ENCODE peak calls at places on chromosome 15, in seven cellular contexts. One of them, this sample, is unnamed.

GRCh38 chr15:51726302-51727073 is 11.0 kb downstream of the LYSMD2 start:
- DNase-seq in K562: peak; percentile 82
- DNase-seq in H1: peak; percentile 55
- DNase-seq in SK-N-SH: peak; percentile 77
- DNase-seq in HepG2: peak; percentile 10
- DNase-seq in GM12878: no peak
- DNase-seq in HCT116: peak; percentile 85
- DNase-seq in this sample: no peak

GRCh38 chr15:78083186-78083585 is 5.7 kb upstream of the TBC1D2B start:
- DNase-seq in K562: no peak
- DNase-seq in H1: no peak
- DNase-seq in SK-N-SH: no peak
- DNase-seq in HepG2: no peak
- DNase-seq in GM12878: no peak
- DNase-seq in HCT116: no peak
- DNase-seq in this sample: no peak

GRCh38 chr15:90481023-90481422 is 48.7 kb upstream of the CRTC3 start:
- DNase-seq in K562: no peak
- DNase-seq in H1: no peak
- DNase-seq in SK-N-SH: no peak
- DNase-seq in HepG2: no peak
- DNase-seq in GM12878: no peak
- DNase-seq in HCT116: no peak
- DNase-seq in this sample: no peak

GRCh38 chr15:77013786-77014136 is 18.8 kb downstream of the PSTPIP1 start:
- DNase-seq in K562: peak; percentile 27
- DNase-seq in H1: no peak
- DNase-seq in SK-N-SH: no peak
- DNase-seq in HepG2: no peak
- DNase-seq in GM12878: no peak
- DNase-seq in HCT116: peak; percentile 24
- DNase-seq in this sample: no peak

GRCh38 chr15:96393209-96393513 is 62.7 kb downstream of the NR2F2 start:
- DNase-seq in K562: no peak
- DNase-seq in H1: no peak
- DNase-seq in SK-N-SH: no peak
- DNase-seq in HepG2: no peak
- DNase-seq in GM12878: no peak
- DNase-seq in HCT116: no peak
- DNase-seq in this sample: no peak

GRCh38 chr15:42275780-42276395 is 2.7 kb upstream of the TMEM87A start:
- DNase-seq in K562: no peak
- DNase-seq in H1: no peak
- DNase-seq in SK-N-SH: no peak
- DNase-seq in HepG2: peak; percentile 75
- DNase-seq in GM12878: no peak
- DNase-seq in HCT116: no peak
- DNase-seq in this sample: no peak

GRCh38 chr15:51097553-51098330 is 3.0 kb upstream of the TNFAIP8L3 start:
- DNase-seq in K562: no peak
- DNase-seq in H1: no peak
- DNase-seq in SK-N-SH: no peak
- DNase-seq in HepG2: peak; percentile 19
- DNase-seq in GM12878: no peak
- DNase-seq in HCT116: no peak
- DNase-seq in this sample: no peak

GRCh38 chr15:66894986-66895780 is 170.2 kb upstream of the SMAD3 start:
- DNase-seq in K562: no peak
- DNase-seq in H1: peak; percentile 30
- DNase-seq in SK-N-SH: no peak
- DNase-seq in HepG2: no peak
- DNase-seq in GM12878: no peak
- DNase-seq in HCT116: no peak
- DNase-seq in this sample: no peak

GRCh38 chr15:65412556-65412955 is 10.2 kb downstream of the IGDCC4 start:
- DNase-seq in K562: no peak
- DNase-seq in H1: no peak
- DNase-seq in SK-N-SH: no peak
- DNase-seq in HepG2: no peak
- DNase-seq in GM12878: no peak
- DNase-seq in HCT116: no peak
- DNase-seq in this sample: no peak

GRCh38 chr15:40744810-40745152 is 10.3 kb downstream of the RMDN3 start:
- DNase-seq in K562: no peak
- DNase-seq in H1: no peak
- DNase-seq in SK-N-SH: no peak
- DNase-seq in HepG2: no peak
- DNase-seq in GM12878: no peak
- DNase-seq in HCT116: no peak
- DNase-seq in this sample: no peak

GRCh38 chr15:40746916-40747418 is 8.1 kb downstream of the RMDN3 start:
- DNase-seq in K562: no peak
- DNase-seq in H1: no peak
- DNase-seq in SK-N-SH: peak; percentile 31
- DNase-seq in HepG2: no peak
- DNase-seq in GM12878: no peak
- DNase-seq in HCT116: no peak
- DNase-seq in this sample: no peak

GRCh38 chr15:40749151-40749630 is 5.9 kb downstream of the RMDN3 start:
- DNase-seq in K562: no peak
- DNase-seq in H1: no peak
- DNase-seq in SK-N-SH: no peak
- DNase-seq in HepG2: no peak
- DNase-seq in GM12878: no peak
- DNase-seq in HCT116: no peak
- DNase-seq in this sample: no peak

GRCh38 chr15:40751745-40752144 is 3.3 kb downstream of the RMDN3 start:
- DNase-seq in K562: no peak
- DNase-seq in H1: no peak
- DNase-seq in SK-N-SH: no peak
- DNase-seq in HepG2: no peak
- DNase-seq in GM12878: no peak
- DNase-seq in HCT116: no peak
- DNase-seq in this sample: no peak

DNA sequence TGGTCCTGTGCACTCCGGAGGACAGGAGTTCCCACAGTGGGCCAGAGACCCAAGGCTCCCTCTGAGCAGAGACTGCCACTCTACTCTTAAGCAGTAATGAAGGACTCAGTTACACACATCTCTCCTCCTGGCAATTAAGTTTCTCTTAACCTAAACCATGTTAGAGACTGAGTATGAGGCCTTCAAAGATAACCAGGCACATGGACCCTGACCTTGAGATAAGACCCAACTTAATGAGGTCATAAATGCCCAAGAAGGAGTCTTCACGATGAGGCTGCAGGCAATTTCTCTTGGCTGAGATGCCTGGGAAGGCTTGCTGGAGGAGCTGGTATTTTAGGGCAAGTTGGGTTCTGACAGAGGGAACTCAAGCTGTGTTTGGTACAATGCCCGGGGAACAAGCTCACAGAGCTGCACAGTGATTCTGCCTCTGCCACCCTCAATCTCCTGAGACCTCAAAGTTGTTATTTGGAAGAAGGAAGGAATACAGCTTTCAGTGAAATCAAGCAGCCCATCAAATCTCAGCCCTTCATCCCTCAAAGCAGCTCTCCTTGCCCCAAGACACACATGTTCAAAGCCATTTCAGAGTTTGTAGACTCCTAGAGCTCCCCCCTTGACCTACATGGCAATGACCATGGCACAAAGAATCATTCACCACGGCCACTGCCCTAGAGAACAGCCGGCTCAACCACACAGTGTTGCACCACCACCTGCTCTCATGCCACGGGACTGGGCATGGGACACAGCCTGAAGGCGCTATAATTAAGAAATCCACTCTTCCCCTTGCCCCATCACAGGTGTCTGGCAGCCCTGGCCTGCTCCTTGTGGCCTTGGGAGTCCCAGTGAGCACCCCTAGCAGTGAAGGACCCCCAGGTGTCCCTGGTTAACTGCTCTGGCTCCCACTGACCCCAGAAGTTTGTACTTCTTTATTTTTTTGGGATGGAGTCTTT is 7.1 kb downstream of the RMDN3 start:
- DNase-seq in K562: no peak
- DNase-seq in H1: no peak
- DNase-seq in SK-N-SH: no peak
- DNase-seq in HepG2: no peak
- DNase-seq in GM12878: no peak
- DNase-seq in HCT116: no peak
- DNase-seq in this sample: no peak
- TF ChIP-seq JUND in K562: peak; percentile 41
- TF ChIP-seq JUND in H1: no peak
- TF ChIP-seq JUND in SK-N-SH: no peak
- TF ChIP-seq JUND in HepG2: no peak
- TF ChIP-seq JUND in GM12878: no peak
- TF ChIP-seq JUND in HCT116: no peak
- TF ChIP-seq JUND in this sample: no peak

DNA sequence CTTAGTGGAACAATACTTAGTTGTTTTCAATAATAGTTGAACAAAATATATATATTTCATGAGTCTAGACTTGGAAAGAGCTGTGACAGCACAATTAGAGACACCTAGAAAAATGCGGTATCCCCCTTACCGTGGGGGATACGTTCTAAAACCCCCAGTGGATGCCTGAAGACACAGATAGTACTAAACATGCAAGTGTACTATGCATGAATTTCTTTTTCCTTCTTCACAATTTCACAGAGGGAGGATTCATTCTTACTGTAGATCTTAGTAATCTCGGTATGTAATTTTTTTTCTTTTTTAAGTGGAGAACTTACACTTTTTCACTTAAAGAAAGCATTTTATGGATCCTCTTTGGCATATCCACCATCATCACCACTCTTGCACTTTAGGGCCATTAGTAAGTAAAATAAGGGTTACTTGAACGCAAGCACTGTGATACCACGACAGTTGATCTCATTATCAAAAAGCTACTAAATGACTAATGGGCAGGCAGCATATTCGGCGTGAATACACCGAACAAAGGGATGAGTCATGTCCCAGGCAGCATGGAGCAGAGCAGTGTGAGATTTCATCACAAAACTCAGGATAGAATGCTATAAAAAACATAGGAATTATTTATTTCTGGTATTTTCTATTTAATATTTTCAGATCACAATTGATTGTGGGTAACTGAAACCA is 72.3 kb upstream of the ZNF280D start:
- DNase-seq in K562: no peak
- DNase-seq in H1: no peak
- DNase-seq in SK-N-SH: no peak
- DNase-seq in HepG2: no peak
- DNase-seq in GM12878: no peak
- DNase-seq in HCT116: peak; percentile 65
- DNase-seq in this sample: no peak
- TF ChIP-seq JUND in K562: peak; percentile 72
- TF ChIP-seq JUND in H1: peak; percentile 58
- TF ChIP-seq JUND in SK-N-SH: peak; percentile 83
- TF ChIP-seq JUND in HepG2: no peak
- TF ChIP-seq JUND in GM12878: no peak
- TF ChIP-seq JUND in HCT116: peak; percentile 75
- TF ChIP-seq JUND in this sample: no peak

GRCh38 chr15:58114388-58114787 is 23.8 kb upstream of the AQP9 start:
- DNase-seq in K562: no peak
- DNase-seq in H1: no peak
- DNase-seq in SK-N-SH: no peak
- DNase-seq in HepG2: no peak
- DNase-seq in GM12878: no peak
- DNase-seq in HCT116: no peak
- DNase-seq in this sample: no peak

GRCh38 chr15:58114812-58115211 is 23.4 kb upstream of the AQP9 start:
- DNase-seq in K562: peak; percentile 22
- DNase-seq in H1: no peak
- DNase-seq in SK-N-SH: no peak
- DNase-seq in HepG2: no peak
- DNase-seq in GM12878: no peak
- DNase-seq in HCT116: no peak
- DNase-seq in this sample: no peak

GRCh38 chr15:58109419-58109818 is 28.8 kb upstream of the AQP9 start:
- DNase-seq in K562: no peak
- DNase-seq in H1: no peak
- DNase-seq in SK-N-SH: no peak
- DNase-seq in HepG2: no peak
- DNase-seq in GM12878: no peak
- DNase-seq in HCT116: no peak
- DNase-seq in this sample: no peak

GRCh38 chr15:58110999-58111717 is 27.0 kb upstream of the AQP9 start:
- DNase-seq in K562: peak; percentile 77
- DNase-seq in H1: no peak
- DNase-seq in SK-N-SH: no peak
- DNase-seq in HepG2: no peak
- DNase-seq in GM12878: no peak
- DNase-seq in HCT116: no peak
- DNase-seq in this sample: no peak

GRCh38 chr15:58111718-58112104 is 26.5 kb upstream of the AQP9 start:
- DNase-seq in K562: peak; percentile 59
- DNase-seq in H1: no peak
- DNase-seq in SK-N-SH: no peak
- DNase-seq in HepG2: no peak
- DNase-seq in GM12878: no peak
- DNase-seq in HCT116: no peak
- DNase-seq in this sample: no peak
- TF ChIP-seq JUND in K562: no peak
- TF ChIP-seq JUND in H1: no peak
- TF ChIP-seq JUND in SK-N-SH: no peak
- TF ChIP-seq JUND in HepG2: no peak
- TF ChIP-seq JUND in GM12878: no peak
- TF ChIP-seq JUND in HCT116: no peak
- TF ChIP-seq JUND in this sample: no peak

GRCh38 chr15:59622289-59622688 is 10.7 kb downstream of the GCNT3 start:
- DNase-seq in K562: peak; percentile 33
- DNase-seq in H1: peak; percentile 66
- DNase-seq in SK-N-SH: peak; percentile 54
- DNase-seq in HepG2: peak; percentile 79
- DNase-seq in GM12878: no peak
- DNase-seq in HCT116: peak; percentile 42
- DNase-seq in this sample: no peak
- TF ChIP-seq JUND in K562: no peak
- TF ChIP-seq JUND in H1: no peak
- TF ChIP-seq JUND in SK-N-SH: no peak
- TF ChIP-seq JUND in HepG2: no peak
- TF ChIP-seq JUND in GM12878: no peak
- TF ChIP-seq JUND in HCT116: no peak
- TF ChIP-seq JUND in this sample: no peak

GRCh38 chr15:44035781-44036699 is 159.0 kb downstream of the FRMD5 start:
- DNase-seq in K562: no peak
- DNase-seq in H1: no peak
- DNase-seq in SK-N-SH: no peak
- DNase-seq in HepG2: no peak
- DNase-seq in GM12878: no peak
- DNase-seq in HCT116: no peak
- DNase-seq in this sample: no peak
- TF ChIP-seq JUND in K562: no peak
- TF ChIP-seq JUND in H1: no peak
- TF ChIP-seq JUND in SK-N-SH: no peak
- TF ChIP-seq JUND in HepG2: no peak
- TF ChIP-seq JUND in GM12878: no peak
- TF ChIP-seq JUND in HCT116: no peak
- TF ChIP-seq JUND in this sample: no peak